ENCODE peak calls at places on chromosomes 4 and X, in seven cellular contexts. C is HCT116, Y is SK-N-SH, S is GM12878, B is HepG2, Z is K562, O is H1. K is an unnamed sample.

GRCh38 chr4:17057035-17057434 is 158.6 kb upstream of the LDB2 start:
- DNase-seq in O (no peak), S (no peak), C (no peak), Y (no peak), B (no peak), Z (no peak), K (no peak)

GRCh38 chr4:188015025-188015778 is 19.6 kb downstream of the ZFP42 start:
- DNase-seq in C (no peak), Z (no peak), S (no peak), Y (no peak), O (no peak), B (no peak), K (no peak)

GRCh38 chrX:150513564-150513963 is 54.9 kb upstream of the MTM1 start:
- DNase-seq in Z (no peak), C (no peak), Y (no peak), O (no peak), S (no peak), B (no peak), K (peak)

GRCh38 chrX:21373637-21374162 is 518 bp upstream of the CNKSR2 start:
- DNase-seq in Y (no peak), S (no peak), C (no peak), B (no peak), Z (no peak), O (no peak), K (no peak)

GRCh38 chr4:119627267-119628190 is 1.1 kb downstream of the PDE5A start:
- DNase-seq in Y (peak), O (peak), C (peak), B (no peak), S (no peak), Z (peak), K (peak)

GRCh38 chr4:46432923-46433322 is 43.0 kb upstream of the GABRA2 start:
- DNase-seq in Y (no peak), S (no peak), Z (no peak), C (no peak), O (no peak), B (no peak), K (no peak)

GRCh38 chr4:162852642-162853041 is 314.0 kb downstream of the NAF1 start:
- DNase-seq in O (no peak), Z (no peak), C (no peak), B (no peak), S (no peak), Y (no peak), K (no peak)

GRCh38 chr4:102299708-102300107 is 45.6 kb downstream of the SLC39A8 start:
- DNase-seq in Y (peak), B (peak), S (no peak), Z (peak), C (peak), O (no peak), K (peak)

GRCh38 chr4:67333663-67334062 is 211.6 kb downstream of the CENPC start:
- DNase-seq in Y (no peak), S (no peak), O (no peak), Z (no peak), C (no peak), B (no peak), K (no peak)

DNA sequence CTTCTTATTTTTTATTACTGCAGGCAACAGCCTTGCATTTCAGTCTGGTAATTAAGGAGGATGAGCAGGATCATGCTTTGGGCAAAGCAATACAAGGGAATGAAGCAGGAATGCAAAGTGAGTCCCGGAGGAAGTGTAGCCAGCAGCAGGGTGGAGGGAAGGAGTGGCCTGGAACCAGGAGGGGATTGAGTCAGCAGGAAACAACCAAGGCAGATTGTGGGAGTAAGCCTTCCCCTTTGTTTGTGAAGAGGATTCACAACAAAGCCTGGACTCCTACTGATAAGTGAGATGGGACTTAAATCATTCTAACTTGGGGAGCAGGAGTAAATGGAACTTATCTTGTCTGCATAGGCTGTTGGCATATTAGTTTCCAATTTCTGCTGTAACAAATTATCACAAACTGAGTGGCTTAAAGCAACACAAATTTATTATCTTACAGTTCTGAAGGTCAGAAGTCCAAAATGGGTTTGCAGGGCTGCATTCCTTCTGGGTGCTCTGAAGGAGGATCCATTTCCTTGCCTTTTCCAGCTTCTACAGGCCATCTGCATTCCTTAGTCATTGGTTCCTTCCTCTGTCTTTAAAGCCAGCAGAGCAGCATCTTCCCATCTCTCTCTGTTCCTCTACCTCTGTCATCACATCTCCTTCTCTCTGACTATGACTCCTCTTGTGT is 93.2 kb upstream of the AP1S2 start:
- DNase-seq in O (peak), Y (no peak), B (no peak), Z (peak), S (no peak), C (no peak), K (no peak)
- TF ChIP-seq JUND in O (no peak), Y (peak), B (no peak), Z (peak), S (no peak), C (no peak), K (no peak)

DNA sequence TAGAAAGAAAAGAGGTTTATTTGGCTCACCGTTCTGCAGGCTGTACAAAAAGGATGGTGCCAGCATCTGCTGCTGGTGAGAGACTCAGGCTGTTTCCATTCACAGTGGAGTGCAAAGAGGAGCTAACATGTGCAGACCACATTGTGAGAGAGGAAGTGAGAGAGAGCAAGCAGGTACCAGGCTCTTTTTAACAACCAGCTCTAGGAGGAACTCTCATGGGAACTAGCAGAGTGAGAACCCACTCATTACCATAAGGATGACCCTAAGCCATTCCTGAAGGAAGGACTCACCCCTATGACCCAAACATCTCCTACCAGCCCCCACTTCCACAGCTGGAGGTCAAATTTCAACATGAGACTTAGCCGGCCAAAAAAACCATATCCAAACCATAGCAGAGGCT is 158.6 kb upstream of the ADGRL3 start:
- DNase-seq in C (no peak), Z (no peak), S (no peak), B (no peak), Y (no peak), O (no peak), K (no peak)
- TF ChIP-seq JUND in C (no peak), Z (no peak), S (no peak), B (no peak), Y (no peak), O (no peak), K (no peak)

DNA sequence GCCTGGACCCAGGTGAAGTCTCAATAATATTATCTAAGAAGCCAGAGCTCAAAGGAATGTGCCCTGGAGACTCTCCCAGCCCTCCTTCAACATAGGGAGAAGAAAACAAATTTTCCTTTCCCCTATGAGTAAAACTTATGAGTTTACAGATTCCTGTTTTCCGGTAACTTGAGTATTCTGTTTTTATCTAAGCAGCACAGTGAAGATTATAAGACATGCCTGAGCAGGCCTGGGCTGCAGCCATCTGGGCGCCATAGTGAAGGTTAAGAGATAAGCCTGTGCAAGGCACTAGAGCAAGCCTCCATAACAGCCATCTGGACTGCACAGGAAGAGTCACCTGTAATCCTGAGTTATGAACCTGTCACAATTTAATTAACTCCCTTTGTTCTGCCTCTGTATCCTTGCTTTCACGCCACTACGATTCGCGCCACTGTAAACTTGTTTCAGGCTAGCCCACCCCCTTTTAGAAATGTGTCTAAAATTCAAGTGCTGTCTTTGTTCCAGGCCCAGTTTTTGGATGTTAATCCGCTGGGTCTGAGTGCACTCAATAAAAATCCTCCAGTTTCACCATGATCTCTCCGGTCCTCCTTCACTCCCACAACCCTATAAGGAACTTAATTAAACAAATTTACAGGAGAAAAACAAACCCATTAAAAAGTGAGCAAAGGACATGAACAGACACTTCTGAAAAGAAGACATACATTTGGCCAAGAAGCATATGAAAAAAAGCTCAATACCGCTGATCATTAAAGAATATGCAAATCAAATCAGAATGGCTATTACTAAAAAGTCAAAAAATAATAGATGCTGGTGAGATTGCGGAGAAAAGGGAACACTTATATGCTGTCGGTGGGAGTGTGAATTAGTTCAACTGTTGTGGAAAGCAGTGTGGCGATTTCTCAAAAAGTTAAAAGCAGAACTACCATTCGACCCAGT is 189.5 kb downstream of the APBB2 start:
- DNase-seq in C (peak), B (no peak), O (no peak), Z (no peak), Y (no peak), S (no peak), K (peak)
- TF ChIP-seq JUND in C (no peak), B (no peak), O (no peak), Z (no peak), Y (no peak), S (no peak), K (no peak)

DNA sequence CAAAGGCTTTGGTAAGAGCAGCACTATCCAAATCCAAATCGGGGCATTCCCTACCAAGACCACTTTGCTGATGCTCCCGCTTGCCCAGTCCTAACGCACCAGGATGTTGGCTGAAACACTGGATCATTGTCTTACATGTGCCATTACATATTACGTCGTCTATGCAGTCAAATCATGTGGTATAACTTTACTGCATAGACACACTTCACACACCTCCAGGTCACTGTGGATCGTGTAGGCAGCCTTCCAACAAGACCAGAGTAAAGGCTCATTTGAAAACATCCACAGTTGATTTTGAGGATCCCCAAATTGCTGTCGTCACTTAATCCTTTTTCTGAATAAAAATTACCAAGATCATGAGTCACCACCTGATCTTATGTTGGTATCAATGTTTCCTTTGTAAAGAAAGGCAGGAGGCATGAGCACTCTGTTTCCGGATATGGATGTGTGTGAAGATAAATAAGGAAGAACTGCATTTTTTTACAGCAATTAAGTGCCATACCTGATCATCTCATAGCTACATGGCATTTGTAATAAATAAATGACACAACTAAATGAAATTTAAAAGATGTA is 18.5 kb downstream of the TENM3 start:
- DNase-seq in B (no peak), C (no peak), S (no peak), Z (no peak), O (no peak), Y (no peak), K (no peak)
- TF ChIP-seq JUND in B (no peak), C (no peak), S (no peak), Z (no peak), O (no peak), Y (no peak), K (no peak)

DNA sequence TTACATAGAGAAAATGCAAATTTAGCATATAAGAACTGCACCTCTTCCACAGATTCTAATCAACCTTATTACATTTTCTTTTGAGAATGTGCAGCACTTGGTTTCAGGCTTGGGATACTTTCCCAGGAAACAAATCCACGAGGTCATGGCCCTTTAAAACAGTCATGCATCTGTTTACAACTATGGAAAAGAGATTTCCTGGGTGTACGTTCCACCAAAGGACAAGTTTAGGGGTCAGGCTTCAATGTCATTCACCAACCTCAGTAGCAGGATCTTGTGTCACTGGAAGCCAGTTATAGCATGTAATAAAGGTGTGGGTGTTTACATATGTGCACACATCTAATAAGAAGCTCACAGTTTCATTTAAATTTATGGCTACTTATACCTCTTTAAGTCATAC is 30.7 kb downstream of the EREG start:
- DNase-seq in C (no peak), Y (no peak), B (no peak), O (no peak), Z (no peak), S (no peak), K (no peak)
- TF ChIP-seq JUND in C (no peak), Y (no peak), B (no peak), O (no peak), Z (no peak), S (no peak), K (no peak)

GRCh38 chr4:122650148-122650547 is 29.3 kb upstream of the IL21 start:
- DNase-seq in Y (no peak), O (no peak), Z (no peak), C (no peak), S (no peak), B (no peak), K (no peak)
- TF ChIP-seq JUND in Y (no peak), O (no peak), Z (no peak), C (no peak), S (no peak), B (no peak), K (no peak)